ENCODE peak calls at places on chromosome 22, in ten cellular contexts. One of them, this sample, is unnamed.

GRCh38 chr22:30873086-30873650 is 95.4 kb downstream of the MORC2 start:
- DNase-seq in mesenchymal stem cell: no peak
- DNase-seq in WERI-Rb-1: no peak
- DNase-seq in mammary epithelial cell: no peak
- DNase-seq in naive thymus-derived CD4-positive, alpha-beta T cell: no peak
- DNase-seq in heart right ventricle: no peak
- DNase-seq in adrenal gland: no peak
- DNase-seq in HAP-1: no peak
- DNase-seq in aorta: peak; percentile 44
- DNase-seq in dorsolateral prefrontal cortex: no peak
- DNase-seq in this sample: no peak

GRCh38 chr22:19346677-19347265 is 55.3 kb upstream of the CLTCL1 start:
- DNase-seq in mesenchymal stem cell: no peak
- DNase-seq in WERI-Rb-1: no peak
- DNase-seq in mammary epithelial cell: no peak
- DNase-seq in naive thymus-derived CD4-positive, alpha-beta T cell: no peak
- DNase-seq in heart right ventricle: no peak
- DNase-seq in adrenal gland: no peak
- DNase-seq in HAP-1: no peak
- DNase-seq in aorta: no peak
- DNase-seq in dorsolateral prefrontal cortex: no peak
- DNase-seq in this sample: no peak

GRCh38 chr22:24134090-24134846 is 47.0 kb upstream of the SUSD2 start:
- DNase-seq in mesenchymal stem cell: no peak
- DNase-seq in WERI-Rb-1: no peak
- DNase-seq in mammary epithelial cell: no peak
- DNase-seq in naive thymus-derived CD4-positive, alpha-beta T cell: peak; percentile 86
- DNase-seq in heart right ventricle: peak; percentile 49
- DNase-seq in adrenal gland: no peak
- DNase-seq in HAP-1: no peak
- DNase-seq in aorta: no peak
- DNase-seq in dorsolateral prefrontal cortex: peak; percentile 88
- DNase-seq in this sample: no peak

GRCh38 chr22:23178512-23179254 is 1.6 kb upstream of the BCR start:
- DNase-seq in mesenchymal stem cell: peak; percentile 58
- DNase-seq in WERI-Rb-1: peak; percentile 73
- DNase-seq in mammary epithelial cell: peak; percentile 32
- DNase-seq in naive thymus-derived CD4-positive, alpha-beta T cell: peak; percentile 62
- DNase-seq in heart right ventricle: peak; percentile 60
- DNase-seq in adrenal gland: peak; percentile 71
- DNase-seq in HAP-1: peak; percentile 82
- DNase-seq in aorta: peak; percentile 91
- DNase-seq in dorsolateral prefrontal cortex: peak; percentile 72
- DNase-seq in this sample: no peak

GRCh38 chr22:47221840-47222615 is 459.6 kb downstream of the TBC1D22A start:
- DNase-seq in mesenchymal stem cell: no peak
- DNase-seq in WERI-Rb-1: no peak
- DNase-seq in mammary epithelial cell: no peak
- DNase-seq in naive thymus-derived CD4-positive, alpha-beta T cell: no peak
- DNase-seq in heart right ventricle: no peak
- DNase-seq in adrenal gland: no peak
- DNase-seq in HAP-1: no peak
- DNase-seq in aorta: no peak
- DNase-seq in dorsolateral prefrontal cortex: peak; percentile 8
- DNase-seq in this sample: no peak

GRCh38 chr22:31661851-31662667 is at the start of gene PISD:
- DNase-seq in mesenchymal stem cell: peak; percentile 95
- DNase-seq in WERI-Rb-1: peak; percentile 94
- DNase-seq in mammary epithelial cell: peak; percentile 98
- DNase-seq in naive thymus-derived CD4-positive, alpha-beta T cell: peak; percentile 97
- DNase-seq in heart right ventricle: peak; percentile 95
- DNase-seq in adrenal gland: peak; percentile 96
- DNase-seq in HAP-1: peak; percentile 96
- DNase-seq in aorta: peak; percentile 98
- DNase-seq in dorsolateral prefrontal cortex: peak; percentile 95
- DNase-seq in this sample: no peak

GRCh38 chr22:31192513-31192912 is 19.6 kb upstream of the LIMK2 start:
- DNase-seq in mesenchymal stem cell: peak; percentile 56
- DNase-seq in WERI-Rb-1: no peak
- DNase-seq in mammary epithelial cell: peak; percentile 8
- DNase-seq in naive thymus-derived CD4-positive, alpha-beta T cell: no peak
- DNase-seq in heart right ventricle: no peak
- DNase-seq in adrenal gland: no peak
- DNase-seq in HAP-1: no peak
- DNase-seq in aorta: no peak
- DNase-seq in dorsolateral prefrontal cortex: no peak
- DNase-seq in this sample: no peak

GRCh38 chr22:35522571-35523149 is 18.0 kb upstream of the RASD2 start:
- DNase-seq in mesenchymal stem cell: no peak
- DNase-seq in WERI-Rb-1: no peak
- DNase-seq in mammary epithelial cell: no peak
- DNase-seq in naive thymus-derived CD4-positive, alpha-beta T cell: no peak
- DNase-seq in heart right ventricle: no peak
- DNase-seq in adrenal gland: no peak
- DNase-seq in HAP-1: no peak
- DNase-seq in aorta: no peak
- DNase-seq in dorsolateral prefrontal cortex: no peak
- DNase-seq in this sample: no peak

DNA sequence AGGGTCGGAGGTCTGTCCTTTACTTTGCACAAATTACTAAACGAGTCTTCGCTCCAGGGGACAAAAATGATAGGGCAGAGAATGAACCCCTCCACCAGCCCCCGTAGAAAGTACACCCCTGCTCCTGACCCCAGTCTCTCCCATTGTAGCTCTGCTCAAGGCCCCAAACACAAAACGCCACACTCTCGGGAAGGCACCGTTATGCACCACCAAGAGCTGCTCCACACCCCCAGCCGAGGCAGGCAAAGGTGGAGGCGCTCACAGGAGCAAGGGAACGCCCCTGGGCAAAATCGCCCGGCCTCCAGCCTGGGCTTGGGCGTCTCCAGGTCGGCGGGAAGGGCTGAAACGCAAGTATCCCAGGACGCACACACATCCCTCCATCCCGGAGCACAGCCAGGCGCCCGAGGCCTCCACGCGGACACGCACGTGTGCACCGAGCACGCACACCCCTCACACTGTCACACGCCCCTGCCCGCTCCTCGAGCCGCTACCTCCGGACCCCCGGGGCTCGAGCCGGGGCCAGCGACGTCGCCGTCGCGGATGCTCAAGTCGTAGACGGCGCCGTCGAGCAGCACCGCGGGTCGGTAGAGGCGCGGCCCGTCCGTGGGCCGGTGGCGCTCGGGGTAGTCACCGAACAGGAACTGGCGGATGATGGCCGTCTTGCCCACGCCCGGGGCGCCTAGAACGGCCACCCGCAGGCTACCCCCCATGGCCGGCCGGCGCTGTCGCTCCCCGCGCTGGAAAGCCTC is 786 bp downstream of the RASL10A start:
- DNase-seq in mesenchymal stem cell: peak; percentile 12
- DNase-seq in WERI-Rb-1: peak; percentile 54
- DNase-seq in mammary epithelial cell: peak; percentile 27
- DNase-seq in naive thymus-derived CD4-positive, alpha-beta T cell: no peak
- DNase-seq in heart right ventricle: no peak
- DNase-seq in adrenal gland: no peak
- DNase-seq in HAP-1: no peak
- DNase-seq in aorta: peak; percentile 73
- DNase-seq in dorsolateral prefrontal cortex: no peak
- DNase-seq in this sample: no peak
- H3K4me3 ChIP-seq in mesenchymal stem cell: peak overlapping the region; percentile 47
- H3K4me3 ChIP-seq in WERI-Rb-1: peak overlapping the region; percentile 51
- H3K4me3 ChIP-seq in mammary epithelial cell: no peak overlapping the region
- H3K4me3 ChIP-seq in naive thymus-derived CD4-positive, alpha-beta T cell: no peak overlapping the region
- H3K4me3 ChIP-seq in heart right ventricle: peak overlapping the region; percentile 54
- H3K4me3 ChIP-seq in adrenal gland: peak overlapping the region; percentile 38
- H3K4me3 ChIP-seq in HAP-1: peak overlapping the region; percentile 3
- H3K4me3 ChIP-seq in aorta: no peak overlapping the region
- H3K4me3 ChIP-seq in dorsolateral prefrontal cortex: peak overlapping the region; percentile 41
- H3K4me3 ChIP-seq in this sample: no peak overlapping the region

GRCh38 chr22:22124374-22124773 is 120.2 kb upstream of the VPREB1 start:
- DNase-seq in mesenchymal stem cell: no peak
- DNase-seq in WERI-Rb-1: no peak
- DNase-seq in mammary epithelial cell: no peak
- DNase-seq in naive thymus-derived CD4-positive, alpha-beta T cell: no peak
- DNase-seq in heart right ventricle: no peak
- DNase-seq in adrenal gland: no peak
- DNase-seq in HAP-1: no peak
- DNase-seq in aorta: no peak
- DNase-seq in dorsolateral prefrontal cortex: no peak
- DNase-seq in this sample: no peak

GRCh38 chr22:22123960-22124278 is 120.7 kb upstream of the VPREB1 start:
- DNase-seq in mesenchymal stem cell: no peak
- DNase-seq in WERI-Rb-1: no peak
- DNase-seq in mammary epithelial cell: no peak
- DNase-seq in naive thymus-derived CD4-positive, alpha-beta T cell: no peak
- DNase-seq in heart right ventricle: no peak
- DNase-seq in adrenal gland: no peak
- DNase-seq in HAP-1: no peak
- DNase-seq in aorta: no peak
- DNase-seq in dorsolateral prefrontal cortex: no peak
- DNase-seq in this sample: no peak

GRCh38 chr22:22121445-22121844 is 123.1 kb upstream of the VPREB1 start:
- DNase-seq in mesenchymal stem cell: no peak
- DNase-seq in WERI-Rb-1: no peak
- DNase-seq in mammary epithelial cell: no peak
- DNase-seq in naive thymus-derived CD4-positive, alpha-beta T cell: no peak
- DNase-seq in heart right ventricle: no peak
- DNase-seq in adrenal gland: no peak
- DNase-seq in HAP-1: no peak
- DNase-seq in aorta: no peak
- DNase-seq in dorsolateral prefrontal cortex: no peak
- DNase-seq in this sample: no peak

GRCh38 chr22:22123118-22123959 is 121.2 kb upstream of the VPREB1 start:
- DNase-seq in mesenchymal stem cell: no peak
- DNase-seq in WERI-Rb-1: no peak
- DNase-seq in mammary epithelial cell: no peak
- DNase-seq in naive thymus-derived CD4-positive, alpha-beta T cell: no peak
- DNase-seq in heart right ventricle: no peak
- DNase-seq in adrenal gland: no peak
- DNase-seq in HAP-1: no peak
- DNase-seq in aorta: no peak
- DNase-seq in dorsolateral prefrontal cortex: no peak
- DNase-seq in this sample: no peak

DNA sequence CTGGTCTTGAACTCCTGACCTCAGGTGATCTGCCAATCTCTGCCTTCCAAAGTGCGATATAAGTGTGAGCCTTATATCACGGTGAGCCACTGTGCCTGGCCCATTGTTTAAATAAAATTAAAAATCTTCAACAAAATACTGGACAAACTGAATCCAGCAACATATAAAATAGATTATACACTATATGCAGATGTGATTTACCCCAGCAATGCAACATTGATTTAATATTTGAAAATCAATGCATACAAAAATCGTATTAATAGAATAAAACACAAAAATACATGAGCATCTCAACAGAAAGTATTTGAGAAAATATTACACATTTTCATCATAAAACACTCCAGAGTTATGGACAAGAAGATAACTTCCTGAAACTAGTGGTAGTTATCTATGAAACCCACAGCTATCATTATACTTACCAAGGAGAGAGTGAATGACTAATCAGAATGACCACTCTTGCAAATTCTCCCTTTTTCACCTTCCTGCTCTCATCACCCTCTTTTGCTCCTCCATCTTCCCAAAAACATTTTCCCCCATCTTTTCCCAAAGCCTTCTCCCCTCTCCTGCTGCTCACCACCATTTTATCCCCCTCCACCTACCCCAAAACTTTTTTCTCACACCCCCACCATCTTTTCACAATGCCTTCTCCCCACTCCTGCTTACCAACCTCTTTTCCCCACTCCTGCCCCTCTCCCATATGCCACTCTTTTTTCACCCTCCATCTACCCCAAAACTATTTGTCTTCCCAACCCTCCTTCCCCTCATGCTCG is 122.1 kb upstream of the VPREB1 start:
- DNase-seq in mesenchymal stem cell: no peak
- DNase-seq in WERI-Rb-1: no peak
- DNase-seq in mammary epithelial cell: no peak
- DNase-seq in naive thymus-derived CD4-positive, alpha-beta T cell: no peak
- DNase-seq in heart right ventricle: no peak
- DNase-seq in adrenal gland: no peak
- DNase-seq in HAP-1: no peak
- DNase-seq in aorta: no peak
- DNase-seq in dorsolateral prefrontal cortex: no peak
- DNase-seq in this sample: no peak
- H3K27me3 ChIP-seq in mesenchymal stem cell: peaks cover 22% of the 10 kb centered on the region
- H3K27me3 ChIP-seq in WERI-Rb-1: no peaks in the 10 kb centered on the region
- H3K27me3 ChIP-seq in mammary epithelial cell: no peaks in the 10 kb centered on the region
- H3K27me3 ChIP-seq in naive thymus-derived CD4-positive, alpha-beta T cell: no peaks in the 10 kb centered on the region
- H3K27me3 ChIP-seq in heart right ventricle: peaks cover 31% of the 10 kb centered on the region
- H3K27me3 ChIP-seq in adrenal gland: peaks cover 15% of the 10 kb centered on the region
- H3K27me3 ChIP-seq in HAP-1: peaks cover 10% of the 10 kb centered on the region
- H3K27me3 ChIP-seq in aorta: no peaks in the 10 kb centered on the region
- H3K27me3 ChIP-seq in dorsolateral prefrontal cortex: no peaks in the 10 kb centered on the region
- H3K27me3 ChIP-seq in this sample: no peaks in the 10 kb centered on the region

GRCh38 chr22:49969751-49970527 is 9.4 kb downstream of the PIM3 start:
- DNase-seq in mesenchymal stem cell: no peak
- DNase-seq in WERI-Rb-1: no peak
- DNase-seq in mammary epithelial cell: no peak
- DNase-seq in naive thymus-derived CD4-positive, alpha-beta T cell: no peak
- DNase-seq in heart right ventricle: peak; percentile 5
- DNase-seq in adrenal gland: peak; percentile 41
- DNase-seq in HAP-1: peak; percentile 8
- DNase-seq in aorta: peak; percentile 69
- DNase-seq in dorsolateral prefrontal cortex: peak; percentile 9
- DNase-seq in this sample: no peak

GRCh38 chr22:49971232-49972162 is 10.9 kb downstream of the PIM3 start:
- DNase-seq in mesenchymal stem cell: no peak
- DNase-seq in WERI-Rb-1: no peak
- DNase-seq in mammary epithelial cell: no peak
- DNase-seq in naive thymus-derived CD4-positive, alpha-beta T cell: no peak
- DNase-seq in heart right ventricle: peak; percentile 70
- DNase-seq in adrenal gland: peak; percentile 81
- DNase-seq in HAP-1: peak; percentile 70
- DNase-seq in aorta: peak; percentile 94
- DNase-seq in dorsolateral prefrontal cortex: no peak
- DNase-seq in this sample: no peak

GRCh38 chr22:49972163-49973017 is 11.8 kb downstream of the PIM3 start:
- DNase-seq in mesenchymal stem cell: no peak
- DNase-seq in WERI-Rb-1: no peak
- DNase-seq in mammary epithelial cell: no peak
- DNase-seq in naive thymus-derived CD4-positive, alpha-beta T cell: no peak
- DNase-seq in heart right ventricle: peak; percentile 9
- DNase-seq in adrenal gland: peak; percentile 49
- DNase-seq in HAP-1: peak; percentile 14
- DNase-seq in aorta: peak; percentile 78
- DNase-seq in dorsolateral prefrontal cortex: no peak
- DNase-seq in this sample: no peak

GRCh38 chr22:49968831-49969661 is 8.5 kb downstream of the PIM3 start:
- DNase-seq in mesenchymal stem cell: no peak
- DNase-seq in WERI-Rb-1: peak; percentile 9
- DNase-seq in mammary epithelial cell: no peak
- DNase-seq in naive thymus-derived CD4-positive, alpha-beta T cell: no peak
- DNase-seq in heart right ventricle: peak; percentile 5
- DNase-seq in adrenal gland: peak; percentile 34
- DNase-seq in HAP-1: peak; percentile 9
- DNase-seq in aorta: peak; percentile 73
- DNase-seq in dorsolateral prefrontal cortex: peak; percentile 9
- DNase-seq in this sample: no peak

GRCh38 chr22:49970528-49971231 is 10.1 kb downstream of the PIM3 start:
- DNase-seq in mesenchymal stem cell: peak; percentile 99
- DNase-seq in WERI-Rb-1: peak; percentile 35
- DNase-seq in mammary epithelial cell: peak; percentile 95
- DNase-seq in naive thymus-derived CD4-positive, alpha-beta T cell: peak; percentile 79
- DNase-seq in heart right ventricle: peak; percentile 94
- DNase-seq in adrenal gland: peak; percentile 96
- DNase-seq in HAP-1: peak; percentile 95
- DNase-seq in aorta: peak; percentile 99
- DNase-seq in dorsolateral prefrontal cortex: peak; percentile 96
- DNase-seq in this sample: peak; percentile 82
- H3K4me3 ChIP-seq in mesenchymal stem cell: peak overlapping the region; percentile 56
- H3K4me3 ChIP-seq in WERI-Rb-1: no peak overlapping the region
- H3K4me3 ChIP-seq in mammary epithelial cell: peak overlapping the region; percentile 43
- H3K4me3 ChIP-seq in naive thymus-derived CD4-positive, alpha-beta T cell: peak overlapping the region; percentile 53
- H3K4me3 ChIP-seq in heart right ventricle: peak overlapping the region; percentile 52
- H3K4me3 ChIP-seq in adrenal gland: peak overlapping the region; percentile 53
- H3K4me3 ChIP-seq in HAP-1: peak overlapping the region; percentile 32
- H3K4me3 ChIP-seq in aorta: peak overlapping the region; percentile 9
- H3K4me3 ChIP-seq in dorsolateral prefrontal cortex: peak overlapping the region; percentile 70
- H3K4me3 ChIP-seq in this sample: peak overlapping the region; percentile 57

DNA sequence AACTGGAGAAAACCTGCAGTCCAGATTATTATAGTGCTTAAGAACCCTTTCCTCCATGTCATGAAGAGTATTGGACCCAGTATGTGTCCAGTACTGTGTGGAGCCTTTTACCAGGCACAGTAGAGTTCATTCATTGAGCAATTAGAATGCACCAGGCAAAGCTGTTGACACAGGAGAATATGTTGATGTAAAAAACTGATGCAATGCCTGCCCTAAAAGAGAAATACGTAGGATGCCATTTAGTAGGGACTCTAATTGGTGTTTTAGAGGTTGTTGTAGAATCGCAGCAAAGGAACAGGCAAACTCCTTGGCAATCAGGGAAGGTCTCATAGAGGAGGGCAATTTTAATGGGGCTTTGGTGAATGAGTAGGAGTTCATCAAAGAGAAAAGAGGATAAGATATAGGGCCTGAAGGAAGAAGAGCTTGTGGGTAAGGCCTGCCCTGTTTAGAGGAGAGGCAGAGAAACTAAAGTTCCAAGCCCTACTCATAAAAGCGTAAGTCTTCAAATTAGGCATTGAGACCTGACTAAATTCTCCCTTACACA is 126.4 kb downstream of the SEZ6L start:
- DNase-seq in mesenchymal stem cell: no peak
- DNase-seq in WERI-Rb-1: no peak
- DNase-seq in mammary epithelial cell: no peak
- DNase-seq in naive thymus-derived CD4-positive, alpha-beta T cell: no peak
- DNase-seq in heart right ventricle: no peak
- DNase-seq in adrenal gland: no peak
- DNase-seq in HAP-1: no peak
- DNase-seq in aorta: no peak
- DNase-seq in dorsolateral prefrontal cortex: no peak
- DNase-seq in this sample: no peak
- H3K27me3 ChIP-seq in mesenchymal stem cell: peaks cover 8% of the 10 kb centered on the region
- H3K27me3 ChIP-seq in WERI-Rb-1: no peaks in the 10 kb centered on the region
- H3K27me3 ChIP-seq in mammary epithelial cell: no peaks in the 10 kb centered on the region
- H3K27me3 ChIP-seq in naive thymus-derived CD4-positive, alpha-beta T cell: no peaks in the 10 kb centered on the region
- H3K27me3 ChIP-seq in heart right ventricle: no peaks in the 10 kb centered on the region
- H3K27me3 ChIP-seq in adrenal gland: no peaks in the 10 kb centered on the region
- H3K27me3 ChIP-seq in HAP-1: peaks cover 8% of the 10 kb centered on the region
- H3K27me3 ChIP-seq in aorta: no peaks in the 10 kb centered on the region
- H3K27me3 ChIP-seq in dorsolateral prefrontal cortex: no peaks in the 10 kb centered on the region
- H3K27me3 ChIP-seq in this sample: no peaks in the 10 kb centered on the region

This sample was measured in BJ.